ENCODE peak calls at places on chromosome 21, in seven cellular contexts. J, R, Z, B, X, C and Y are unnamed samples.

GRCh38 chr21:35652196-35652595 is 408.1 kb downstream of the SETD4 start:
- DNase-seq in J (no peak), C (no peak), B (no peak), Z (no peak), R (no peak), X (no peak), Y (no peak)

GRCh38 chr21:28899744-28900143 is 92.9 kb downstream of the LTN1 start:
- DNase-seq in B (peak), Z (no peak), C (no peak), X (no peak), J (peak), R (peak), Y (peak)

GRCh38 chr21:29943885-29944284 is 4.1 kb upstream of the GRIK1 start:
- DNase-seq in J (no peak), B (peak), C (no peak), X (no peak), Z (no peak), R (no peak), Y (no peak)

GRCh38 chr21:39385299-39386145 is 36.6 kb upstream of the HMGN1 start:
- DNase-seq in Z (peak), B (peak), X (peak), R (peak), J (peak), C (peak), Y (peak)

GRCh38 chr21:45766055-45766454 is 122.5 kb downstream of the PCBP3 start:
- DNase-seq in R (no peak), B (no peak), J (no peak), X (no peak), Z (no peak), C (no peak), Y (no peak)

GRCh38 chr21:37817242-37817641 is 99.0 kb downstream of the KCNJ6 start:
- DNase-seq in R (no peak), B (no peak), X (no peak), Z (no peak), J (no peak), C (no peak), Y (no peak)

GRCh38 chr21:22711636-22712035 is 1713.4 kb downstream of the NCAM2 start:
- DNase-seq in C (no peak), X (no peak), Z (peak), J (peak), B (peak), R (no peak), Y (no peak)

GRCh38 chr21:46035809-46036695 is 54.5 kb downstream of the COL6A1 start:
- DNase-seq in R (peak), X (no peak), C (no peak), J (peak), B (peak), Z (no peak), Y (peak)

GRCh38 chr21:37712204-37712934 is 203.9 kb downstream of the KCNJ6 start:
- DNase-seq in R (peak), J (peak), B (peak), X (peak), C (peak), Z (peak), Y (peak)

GRCh38 chr21:16579538-16579937 is 849.8 kb downstream of the USP25 start:
- DNase-seq in X (no peak), B (peak), R (no peak), J (peak), C (no peak), Z (no peak), Y (no peak)

GRCh38 chr21:26909972-26910371 is 56.9 kb downstream of the ADAMTS5 start:
- DNase-seq in C (no peak), J (no peak), R (no peak), Z (no peak), X (no peak), B (peak), Y (no peak)

GRCh38 chr21:30256100-30256499 is 26.6 kb downstream of the KRTAP24-1 start:
- DNase-seq in C (no peak), J (no peak), R (no peak), B (no peak), Z (no peak), X (no peak), Y (no peak)

GRCh38 chr21:39564200-39564599 is 48.5 kb upstream of the B3GALT5 start:
- DNase-seq in X (peak), R (no peak), J (no peak), Z (no peak), C (no peak), B (no peak), Y (no peak)

GRCh38 chr21:45265721-45266517 is 21.8 kb downstream of the POFUT2 start:
- DNase-seq in X (peak), Z (no peak), C (no peak), J (no peak), B (no peak), R (no peak), Y (no peak)

GRCh38 chr21:16605588-16605987 is 875.8 kb downstream of the USP25 start:
- DNase-seq in R (no peak), J (peak), X (no peak), B (peak), C (no peak), Z (no peak), Y (no peak)

GRCh38 chr21:17585875-17586450 is 26.7 kb downstream of the BTG3 start:
- DNase-seq in X (no peak), C (no peak), R (no peak), J (peak), B (peak), Z (peak), Y (peak)

GRCh38 chr21:45073301-45074047 is 906 bp upstream of the ADARB1 start:
- DNase-seq in Z (no peak), C (no peak), X (peak), R (no peak), B (no peak), J (no peak), Y (no peak)

GRCh38 chr21:46661211-46661625 is 25.7 kb downstream of the PRMT2 start:
- DNase-seq in C (peak), B (peak), Z (peak), J (peak), R (peak), X (peak), Y (peak)

GRCh38 chr21:25908495-25908894 is 173.7 kb downstream of the GABPA start:
- DNase-seq in C (no peak), Z (no peak), J (no peak), B (no peak), R (no peak), X (no peak), Y (no peak)

GRCh38 chr21:45080639-45081414 is 6.4 kb downstream of the ADARB1 start:
- DNase-seq in B (peak), C (no peak), Z (peak), X (no peak), R (peak), J (peak), Y (no peak)

GRCh38 chr21:38139380-38140168 is 117.2 kb upstream of the KCNJ15 start:
- DNase-seq in R (peak), B (peak), C (no peak), Z (no peak), J (peak), X (no peak), Y (no peak)

GRCh38 chr21:36080386-36080785 is 10.6 kb downstream of the CBR1 start:
- DNase-seq in B (no peak), J (no peak), X (no peak), Z (no peak), R (no peak), C (no peak), Y (no peak)

GRCh38 chr21:8994640-8995511 is 1526.5 kb upstream of the TPTE start:
- DNase-seq in X (no peak), R (no peak), J (no peak), B (no peak), C (no peak), Z (no peak), Y (no peak)

GRCh38 chr21:39885119-39885848 is 18.0 kb downstream of the PCP4 start:
- DNase-seq in C (no peak), B (no peak), R (no peak), J (no peak), X (no peak), Z (no peak), Y (no peak)

GRCh38 chr21:27569831-27570230 is 602.9 kb upstream of the ADAMTS5 start:
- DNase-seq in Z (no peak), R (no peak), X (no peak), J (peak), C (no peak), B (no peak), Y (no peak)

GRCh38 chr21:36554411-36555157 is 74.7 kb upstream of the CLDN14 start:
- DNase-seq in Z (no peak), X (no peak), J (no peak), C (no peak), R (no peak), B (no peak), Y (no peak)

GRCh38 chr21:38831526-38832467 is 26.1 kb downstream of the ETS2 start:
- DNase-seq in X (peak), C (peak), B (peak), R (peak), Z (peak), J (peak), Y (peak)

GRCh38 chr21:45318556-45319341 is 31.1 kb upstream of the POFUT2 start:
- DNase-seq in X (peak), Z (no peak), R (no peak), C (peak), J (peak), B (peak), Y (no peak)

GRCh38 chr21:38956791-38957571 is 151.3 kb downstream of the ETS2 start:
- DNase-seq in R (no peak), B (no peak), Z (no peak), C (peak), X (no peak), J (no peak), Y (no peak)

DNA sequence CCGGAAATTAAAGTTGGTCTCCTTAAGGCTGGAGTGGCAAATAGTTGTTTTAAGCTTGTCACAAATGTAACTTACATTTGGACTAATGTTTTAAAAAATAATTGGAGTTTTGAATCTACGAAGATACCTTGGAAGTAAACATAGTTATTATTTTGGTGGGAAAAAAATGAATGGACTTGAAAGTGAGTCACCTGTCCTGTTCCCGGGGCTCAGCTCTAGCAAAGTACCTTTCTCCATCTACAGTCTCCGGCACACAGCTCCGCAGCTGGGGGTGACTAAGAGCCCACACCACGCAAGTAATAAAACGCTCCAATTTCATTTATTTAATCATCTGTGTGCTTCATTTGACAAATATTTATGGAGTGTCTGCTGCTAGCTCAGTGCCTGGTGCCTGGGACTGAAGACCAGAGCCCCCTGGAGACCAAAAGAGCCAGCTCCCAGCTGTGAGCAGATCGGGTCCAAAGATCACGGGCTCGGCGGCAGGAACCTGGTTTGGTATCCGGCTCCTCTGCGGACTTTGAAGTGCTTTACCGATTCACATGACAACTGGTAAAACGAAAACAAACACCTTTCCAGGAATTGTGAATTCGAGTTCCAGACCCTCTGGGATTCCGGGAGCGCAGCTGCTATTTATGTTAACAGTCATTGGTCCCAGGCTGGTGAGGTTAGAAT is 1.7 kb upstream of the RIPK4 start:
- DNase-seq in C (peak), R (peak), J (peak), X (peak), Z (peak), B (peak), Y (peak)
- H3K4me3 ChIP-seq in C (peak), R (peak), J (peak), X (peak), Z (peak), B (peak), Y (peak)

GRCh38 chr21:20971296-20971921 is 26.8 kb upstream of the NCAM2 start:
- DNase-seq in J (peak), C (no peak), B (peak), Z (peak), X (peak), R (peak), Y (no peak)
- TF ChIP-seq CTCF in J (peak), C (peak), B (peak), Z (peak), X (no peak), R (peak), Y (no peak)

GRCh38 chr21:15061747-15062146 is 3.1 kb downstream of the NRIP1 start:
- DNase-seq in Z (no peak), R (no peak), J (no peak), C (no peak), B (no peak), X (no peak), Y (no peak)
- H3K4me3 ChIP-seq in Z (no peak), R (peak), J (peak), C (peak), B (peak), X (peak), Y (no peak)

DNA sequence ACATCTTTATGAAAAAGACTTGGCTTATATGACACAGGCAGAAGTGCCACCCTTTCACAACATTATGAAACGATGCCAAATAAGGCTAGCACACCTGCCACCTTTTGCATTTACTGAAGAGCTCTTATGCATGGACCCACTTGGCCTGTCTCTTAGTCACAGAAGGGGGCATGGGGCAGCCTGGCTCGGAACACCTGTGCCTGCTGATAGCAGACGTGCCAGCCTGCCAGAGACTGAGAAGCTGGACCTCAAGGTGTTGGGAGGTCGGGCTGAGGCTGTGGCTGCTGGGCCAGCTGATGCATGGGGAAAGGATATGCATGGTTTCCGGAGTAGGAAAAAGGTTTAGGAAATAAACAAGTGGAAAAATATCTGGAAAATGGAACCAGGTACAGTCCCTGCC is 21.5 kb downstream of the RCAN1 start:
- DNase-seq in C (no peak), X (peak), B (no peak), Z (no peak), R (no peak), J (no peak), Y (no peak)
- TF ChIP-seq CTCF in C (no peak), X (no peak), B (no peak), Z (no peak), R (no peak), J (no peak), Y (no peak)

DNA sequence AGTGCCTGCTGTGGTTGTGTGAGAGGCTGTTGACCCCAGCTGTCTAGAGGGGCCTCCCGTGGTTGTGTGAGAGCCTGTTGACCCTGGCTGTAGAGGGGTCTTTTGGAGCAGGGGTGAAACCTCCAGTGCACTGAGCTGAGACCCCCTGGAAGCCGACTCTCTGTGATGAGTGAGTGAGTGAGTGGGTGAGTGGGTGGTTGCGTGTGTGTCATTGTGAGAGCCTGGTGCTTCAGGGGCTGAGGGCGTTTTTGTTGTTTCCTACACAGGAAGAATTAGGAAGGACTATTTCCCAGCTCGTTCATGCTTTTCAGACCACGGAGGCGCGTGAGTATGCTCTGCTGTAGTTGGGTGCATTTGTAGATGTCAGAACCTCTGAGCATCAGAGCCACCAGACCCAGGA is 3.0 kb downstream of the RRP1 start:
- DNase-seq in Z (no peak), B (no peak), J (no peak), X (no peak), R (no peak), C (no peak), Y (no peak)
- H3K4me3 ChIP-seq in Z (no peak), B (no peak), J (no peak), X (no peak), R (no peak), C (no peak), Y (no peak)

GRCh38 chr21:31731112-31731801 is 661 bp downstream of the SCAF4 start:
- DNase-seq in J (no peak), B (peak), Z (peak), X (peak), C (peak), R (no peak), Y (no peak)

GRCh38 chr21:31731802-31732537 is at the start of gene SCAF4:
- DNase-seq in B (peak), R (peak), X (peak), Z (peak), J (peak), C (peak), Y (no peak)

GRCh38 chr21:31732538-31732864 is 583 bp upstream of the SCAF4 start:
- DNase-seq in B (no peak), J (no peak), R (no peak), Z (no peak), C (no peak), X (no peak), Y (no peak)

GRCh38 chr21:31733521-31734149 is 1.7 kb upstream of the SCAF4 start:
- DNase-seq in X (no peak), C (no peak), J (no peak), R (no peak), B (no peak), Z (peak), Y (no peak)

DNA sequence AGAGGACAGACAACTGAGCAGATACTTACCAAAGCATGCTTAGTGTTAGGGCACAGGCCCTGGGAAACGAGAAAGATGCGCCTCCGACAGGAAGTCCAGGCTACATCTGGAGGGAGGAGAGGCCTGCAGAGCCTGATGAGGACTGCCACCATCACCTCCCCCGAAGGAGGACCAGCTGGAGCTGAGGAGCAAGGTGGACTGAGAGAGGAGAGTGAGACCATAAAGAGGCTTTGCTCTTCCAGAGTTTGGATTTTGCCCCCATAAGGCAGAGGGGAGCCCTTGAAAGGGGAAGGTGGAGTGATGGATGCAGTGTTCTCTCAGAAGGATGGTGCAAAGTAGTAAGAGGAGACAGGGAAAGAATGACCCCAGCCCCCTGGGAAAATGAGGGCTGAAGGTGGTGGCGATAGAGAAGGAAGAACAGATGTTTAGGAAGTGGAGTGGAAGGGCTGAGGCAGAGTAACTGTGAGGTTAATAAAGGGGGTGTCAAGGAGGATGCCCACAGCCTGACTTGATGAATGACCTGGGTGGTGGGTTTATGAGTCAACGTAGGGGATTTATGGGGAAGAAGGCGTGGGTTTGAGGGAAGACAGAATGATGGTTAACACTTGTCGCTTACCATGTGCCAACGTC is 1.1 kb upstream of the SCAF4 start:
- DNase-seq in Z (no peak), X (peak), R (no peak), B (peak), C (no peak), J (no peak), Y (no peak)
- TF ChIP-seq CTCF in Z (no peak), X (no peak), R (no peak), B (no peak), C (no peak), J (no peak), Y (no peak)

GRCh38 chr21:41425954-41426655 is at the start of gene MX1:
- DNase-seq in B (peak), R (no peak), J (peak), C (peak), Z (no peak), X (peak), Y (no peak)

GRCh38 chr21:41428311-41428710 is 2.3 kb downstream of the MX1 start:
- DNase-seq in J (no peak), Z (no peak), B (no peak), R (no peak), X (no peak), C (no peak), Y (no peak)

GRCh38 chr21:41425588-41425953 is 468 bp upstream of the MX1 start:
- DNase-seq in X (no peak), Z (no peak), C (no peak), J (no peak), R (no peak), B (no peak), Y (no peak)

GRCh38 chr21:41427556-41427955 is 1.5 kb downstream of the MX1 start:
- DNase-seq in X (no peak), R (no peak), C (no peak), B (no peak), J (no peak), Z (no peak), Y (no peak)

DNA sequence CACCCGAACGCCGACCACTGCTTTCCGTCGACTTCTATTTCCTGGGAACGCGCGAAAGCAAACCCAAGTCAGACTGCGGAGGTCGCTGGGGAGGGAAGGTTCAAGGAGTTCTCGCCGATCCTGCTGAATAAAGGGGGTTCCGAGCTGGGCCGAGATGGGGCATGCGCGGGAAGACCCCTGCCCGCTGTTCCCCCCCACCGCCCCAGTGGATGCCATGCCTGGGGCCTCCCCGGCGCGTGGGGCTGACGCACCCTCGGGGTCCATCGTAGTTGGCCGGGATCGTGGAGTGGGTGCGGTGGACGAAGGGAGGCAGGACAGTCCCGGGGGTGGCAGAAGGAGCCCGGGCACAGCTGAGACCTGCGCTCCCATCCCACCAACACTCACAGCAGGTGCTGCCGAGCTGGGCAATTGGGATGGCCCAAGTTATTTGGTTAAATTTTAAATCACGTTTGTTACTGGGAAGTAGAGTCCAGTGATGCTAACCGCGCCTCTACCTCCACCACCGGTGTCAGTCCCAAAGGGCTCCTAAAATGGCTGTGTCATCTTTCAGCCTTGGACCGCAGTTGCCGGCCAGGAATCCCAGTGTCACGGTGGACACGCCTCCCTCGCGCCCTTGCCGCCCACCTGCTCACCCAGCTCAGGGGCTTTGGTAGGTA is 745 bp downstream of the MX1 start:
- DNase-seq in B (no peak), Z (no peak), X (peak), J (no peak), C (no peak), R (no peak), Y (no peak)
- H3K4me3 ChIP-seq in B (peak), Z (peak), X (peak), J (peak), C (peak), R (peak), Y (peak)